ENCODE peak calls at places on chromosomes 1 and 21, in eight cellular contexts. X, H, T, N, L, A, G and S are unnamed samples.

GRCh38 chr1:32198237-32199042 is 2.0 kb upstream of the CCDC28B start:
- DNase-seq in X (no peak), H (no peak), T (peak), N (no peak), L (no peak), A (no peak), G (no peak), S (no peak)

GRCh38 chr1:201456499-201457309 is 12.3 kb downstream of the PHLDA3 start:
- DNase-seq in X (peak), H (peak), T (no peak), N (no peak), L (no peak), A (no peak), G (no peak), S (no peak)

GRCh38 chr1:61184714-61185106 is 102.3 kb downstream of the NFIA start:
- DNase-seq in X (no peak), H (no peak), T (no peak), N (no peak), L (no peak), A (no peak), G (no peak), S (no peak)

GRCh38 chr1:25576459-25577150 is 33.2 kb downstream of the LDLRAP1 start:
- DNase-seq in X (no peak), H (no peak), T (no peak), N (no peak), L (no peak), A (no peak), G (no peak), S (no peak)

GRCh38 chr1:246661451-246661850 is 62.8 kb upstream of the SCCPDH start:
- DNase-seq in X (no peak), H (no peak), T (no peak), N (no peak), L (no peak), A (no peak), G (no peak), S (no peak)

GRCh38 chr1:64050601-64051000 is 152.8 kb upstream of the UBE2U start:
- DNase-seq in X (no peak), H (no peak), T (no peak), N (no peak), L (no peak), A (no peak), G (no peak), S (no peak)

GRCh38 chr1:38361566-38361965 is 315.0 kb upstream of the POU3F1 start:
- DNase-seq in X (no peak), H (no peak), T (no peak), N (no peak), L (no peak), A (no peak), G (no peak), S (no peak)

GRCh38 chr1:204994086-204994862 is 48.7 kb upstream of the CNTN2 start:
- DNase-seq in X (no peak), H (no peak), T (no peak), N (no peak), L (no peak), A (no peak), G (no peak), S (no peak)

GRCh38 chr1:58437623-58438022 is 108.9 kb downstream of the OMA1 start:
- DNase-seq in X (no peak), H (no peak), T (no peak), N (no peak), L (no peak), A (no peak), G (no peak), S (no peak)

GRCh38 chr1:246139745-246140182 is 367.3 kb downstream of the SMYD3 start:
- DNase-seq in X (no peak), H (no peak), T (no peak), N (no peak), L (peak), A (no peak), G (no peak), S (no peak)

GRCh38 chr21:42398414-42399030 is 2.7 kb upstream of the TMPRSS3 start:
- DNase-seq in X (no peak), H (no peak), T (no peak), N (no peak), L (no peak), A (no peak), G (no peak), S (no peak)

GRCh38 chr1:209398330-209398991 is 185.1 kb upstream of the CAMK1G start:
- DNase-seq in X (no peak), H (peak), T (no peak), N (no peak), L (no peak), A (no peak), G (no peak), S (no peak)

GRCh38 chr1:14910947-14911721 is 242.4 kb upstream of the TMEM51 start:
- DNase-seq in X (no peak), H (no peak), T (peak), N (no peak), L (no peak), A (no peak), G (no peak), S (no peak)